ENCODE peak calls at places on chromosomes 6 and 20, in six cellular contexts. G, N, Y, A, L and E are unnamed samples.

GRCh38 chr6:158783167-158783450 is 36.1 kb downstream of the EZR start:
- DNase-seq in G (no peak), N (no peak), Y (no peak), A (no peak), L (no peak), E (no peak)

GRCh38 chr6:150413198-150413597 is 44.4 kb downstream of the IYD start:
- DNase-seq in G (no peak), N (no peak), Y (no peak), A (no peak), L (no peak), E (no peak)

GRCh38 chr6:143570147-143570853 is 58.8 kb upstream of the FUCA2 start:
- DNase-seq in G (no peak), N (no peak), Y (no peak), A (no peak), L (no peak), E (no peak)

GRCh38 chr6:54267798-54268197 is 40.4 kb upstream of the TINAG start:
- DNase-seq in G (peak), N (peak), Y (no peak), A (no peak), L (no peak), E (no peak)

GRCh38 chr20:57998276-57998675 is 230.2 kb downstream of the ANKRD60 start:
- DNase-seq in G (no peak), N (no peak), Y (no peak), A (no peak), L (no peak), E (no peak)

GRCh38 chr6:26216886-26217713 is 129.9 kb downstream of the HFE start:
- DNase-seq in G (no peak), N (peak), Y (peak), A (peak), L (no peak), E (no peak)

GRCh38 chr20:63360850-63361497 is at the start of gene CHRNA4:
- DNase-seq in G (no peak), N (peak), Y (no peak), A (no peak), L (no peak), E (no peak)

GRCh38 chr6:123829302-123829953 is 25.8 kb downstream of the NKAIN2 start:
- DNase-seq in G (peak), N (no peak), Y (no peak), A (no peak), L (no peak), E (no peak)

GRCh38 chr20:48203252-48203651 is 418.0 kb upstream of the SULF2 start:
- DNase-seq in G (no peak), N (no peak), Y (no peak), A (no peak), L (no peak), E (no peak)

GRCh38 chr6:54085526-54085925 is 25.7 kb upstream of the MLIP start:
- DNase-seq in G (peak), N (no peak), Y (no peak), A (no peak), L (no peak), E (no peak)